ENCODE peak calls at places on chromosomes 2 and 18, in five cellular contexts. V, T, P, H and J are unnamed samples.
A peak's percentile ranks its signal among the peaks of the same experiment; 100 is the strongest.

GRCh38 chr2:24509840-24510239 is 18.8 kb downstream of the NCOA1 start:
- DNase-seq in P (no peak), H (no peak), V (no peak), T (no peak), J (no peak)

GRCh38 chr18:77055429-77056310 is 76.9 kb downstream of the MBP start:
- DNase-seq in P (peak; percentile 94), H (peak; percentile 51), T (peak; percentile 43), V (no peak), J (no peak)

GRCh38 chr18:12442946-12443345 is 35.2 kb downstream of the PRELID3A start:
- DNase-seq in T (no peak), V (no peak), P (no peak), H (no peak), J (no peak)

GRCh38 chr2:39918886-39919285 is 139.8 kb upstream of the THUMPD2 start:
- DNase-seq in V (no peak), H (no peak), T (no peak), P (no peak), J (no peak)

GRCh38 chr18:53380063-53380639 is 844.3 kb downstream of the MBD2 start:
- DNase-seq in T (no peak), H (no peak), V (no peak), P (no peak), J (no peak)

GRCh38 chr2:128486640-128487375 is 168.1 kb upstream of the HS6ST1 start:
- DNase-seq in P (no peak), H (no peak), T (no peak), V (no peak), J (peak; percentile 3)

GRCh38 chr2:174492963-174493431 is 6.2 kb upstream of the GPR155 start:
- DNase-seq in V (no peak), T (no peak), H (no peak), P (peak; percentile 86), J (no peak)

GRCh38 chr2:18932864-18933263 is 343.5 kb upstream of the NT5C1B start:
- DNase-seq in H (no peak), V (no peak), T (no peak), P (no peak), J (no peak)

GRCh38 chr2:67649331-67650071 is 252.4 kb downstream of the ETAA1 start:
- DNase-seq in P (no peak), T (no peak), V (no peak), H (peak; percentile 75), J (peak; percentile 23)

GRCh38 chr18:3481696-3482210 is 31.8 kb downstream of the TGIF1 start:
- DNase-seq in P (no peak), H (no peak), T (no peak), V (no peak), J (peak; percentile 19)

GRCh38 chr2:51960846-51961335 is 929.0 kb upstream of the NRXN1 start:
- DNase-seq in V (no peak), H (no peak), P (no peak), T (no peak), J (no peak)

GRCh38 chr18:61824733-61825363 is 68.0 kb downstream of the RNF152 start:
- DNase-seq in H (no peak), V (no peak), P (no peak), T (no peak), J (no peak)

GRCh38 chr2:188193230-188193629 is 98.4 kb upstream of the GULP1 start:
- DNase-seq in V (no peak), H (no peak), P (no peak), T (no peak), J (no peak)

GRCh38 chr2:112065966-112066365 is 10.9 kb downstream of the TMEM87B start:
- DNase-seq in T (no peak), H (no peak), P (no peak), V (no peak), J (no peak)

GRCh38 chr2:29115797-29116781 is 874 bp downstream of the CLIP4 start:
- DNase-seq in P (peak; percentile 89), V (peak; percentile 68), H (peak; percentile 54), T (peak; percentile 58), J (no peak)

GRCh38 chr2:69213201-69213600 is 173.8 kb downstream of the GFPT1 start:
- DNase-seq in H (no peak), P (no peak), V (no peak), T (no peak), J (no peak)

GRCh38 chr2:174863183-174863582 is 98.9 kb upstream of the CHRNA1 start:
- DNase-seq in V (no peak), H (no peak), T (no peak), P (no peak), J (no peak)

GRCh38 chr2:48120759-48121242 is 214.5 kb upstream of the FBXO11 start:
- DNase-seq in P (no peak), T (no peak), H (no peak), V (no peak), J (no peak)

GRCh38 chr2:157168501-157168900 is 89.0 kb upstream of the GALNT5 start:
- DNase-seq in P (no peak), H (no peak), V (no peak), T (no peak), J (no peak)

GRCh38 chr2:187799601-187800000 is 245.4 kb upstream of the TFPI start:
- DNase-seq in V (no peak), T (no peak), H (no peak), P (no peak), J (no peak)

DNA sequence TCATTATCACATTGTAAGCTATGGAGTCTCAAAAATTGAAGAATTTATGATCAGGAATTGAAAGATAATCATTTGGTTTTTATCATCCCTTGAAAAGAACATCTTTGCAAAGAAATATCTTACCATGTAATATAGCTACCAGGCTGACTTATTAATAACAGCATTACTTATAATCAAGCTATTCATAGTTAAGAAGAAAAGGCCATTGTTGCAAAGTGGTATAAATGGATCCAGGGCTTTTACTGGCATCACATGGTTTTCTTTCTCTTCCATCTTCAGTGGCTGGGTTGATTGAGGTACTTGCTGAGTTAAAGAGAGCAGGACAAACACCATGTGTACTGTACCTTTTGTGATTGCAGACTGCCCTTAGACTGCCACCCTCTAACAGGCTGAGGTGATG is 39.6 kb downstream of the MFSD6 start:
- DNase-seq in P (no peak), V (no peak), H (no peak), T (no peak), J (no peak)
- H3K4me1 ChIP-seq in P (peaks cover 18% of the 10 kb centered on the region), V (no peaks in the 10 kb centered on the region), H (no peaks in the 10 kb centered on the region), T (peaks cover 13% of the 10 kb centered on the region), J (peaks cover 17% of the 10 kb centered on the region)

GRCh38 chr2:197076652-197077051 is 150.1 kb upstream of the PGAP1 start:
- DNase-seq in T (no peak), H (no peak), V (no peak), P (no peak), J (no peak)

GRCh38 chr2:197077336-197077735 is 150.8 kb upstream of the PGAP1 start:
- DNase-seq in H (no peak), V (no peak), P (no peak), T (no peak), J (no peak)

GRCh38 chr2:197073701-197074433 is 147.4 kb upstream of the PGAP1 start:
- DNase-seq in P (no peak), H (peak; percentile 69), V (peak; percentile 64), T (peak; percentile 35), J (no peak)

GRCh38 chr2:197075286-197075685 is 148.8 kb upstream of the PGAP1 start:
- DNase-seq in H (no peak), T (no peak), V (no peak), P (no peak), J (no peak)

DNA sequence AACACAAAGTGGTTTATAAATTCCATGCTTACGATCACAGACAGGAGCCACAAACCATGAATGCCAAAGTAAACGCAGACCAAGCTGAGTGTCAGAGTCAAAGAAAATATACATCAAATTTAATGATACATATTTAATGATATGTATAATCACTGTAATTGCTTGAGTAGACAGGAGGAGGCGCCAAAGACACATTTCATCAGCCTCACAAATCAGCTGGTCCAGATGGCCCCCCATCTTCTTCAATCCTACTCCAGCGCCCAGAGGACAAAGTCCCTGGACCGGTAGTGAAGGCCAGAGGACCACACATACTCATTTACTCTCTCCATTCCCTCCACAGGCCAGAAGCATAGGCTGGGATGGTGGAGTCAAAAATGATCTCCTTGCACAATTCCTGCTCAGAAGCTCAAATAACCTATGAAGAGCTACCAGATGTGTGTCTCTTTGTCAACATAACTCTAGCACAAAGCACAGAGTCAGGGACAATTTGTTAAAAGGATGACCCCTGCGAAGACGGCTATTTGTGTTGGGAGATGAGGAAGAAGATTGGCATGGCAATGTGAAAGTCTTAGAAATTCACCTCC is 149.3 kb upstream of the PGAP1 start:
- DNase-seq in T (no peak), H (no peak), V (no peak), P (no peak), J (no peak)
- TF ChIP-seq CTCF in T (no peak), H (no peak), V (peak; percentile 35), P (peak; percentile 12), J (peak; percentile 18)

DNA sequence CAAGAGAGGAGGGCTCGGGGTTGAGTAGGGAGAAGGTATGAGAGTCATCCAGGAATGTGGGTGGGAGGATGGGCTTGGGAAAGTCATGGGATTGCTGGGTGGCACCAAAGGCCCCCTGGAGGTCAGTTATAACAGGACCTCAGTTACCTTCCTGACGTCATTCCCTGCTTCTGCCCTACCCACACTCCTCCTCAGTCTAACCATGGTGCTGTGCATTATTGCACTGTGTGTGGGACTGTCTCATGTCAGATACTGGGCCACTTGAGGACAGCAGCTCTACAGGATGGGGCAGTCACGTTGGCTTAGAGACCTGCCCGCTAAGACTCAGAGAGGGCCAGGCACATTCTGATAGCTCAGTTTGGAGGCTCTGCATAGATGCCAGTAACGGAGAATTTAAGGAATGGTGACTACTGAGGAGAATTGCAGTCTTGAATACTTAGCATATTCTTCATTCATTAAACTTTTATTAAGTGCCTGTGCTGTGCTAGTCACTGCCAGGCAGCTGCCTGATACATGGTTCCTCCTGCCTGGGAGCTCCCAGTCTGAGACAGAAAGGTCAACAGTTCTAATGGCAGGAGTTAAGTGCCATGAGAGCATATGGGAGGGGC is 90.5 kb downstream of the LAMA3 start:
- DNase-seq in P (no peak), H (no peak), T (no peak), V (no peak), J (no peak)
- H3K27ac ChIP-seq in P (no peak overlapping the region), H (no peak overlapping the region), T (no peak overlapping the region), V (no peak overlapping the region), J (no peak overlapping the region)

GRCh38 chr2:130829020-130829419 is 7.7 kb upstream of the ARHGEF4 start:
- DNase-seq in V (no peak), T (no peak), H (no peak), P (peak; percentile 57), J (peak; percentile 36)
- H3K4me1 ChIP-seq in V (no peaks in the 10 kb centered on the region), T (no peaks in the 10 kb centered on the region), H (no peaks in the 10 kb centered on the region), P (no peaks in the 10 kb centered on the region), J (no peaks in the 10 kb centered on the region)

DNA sequence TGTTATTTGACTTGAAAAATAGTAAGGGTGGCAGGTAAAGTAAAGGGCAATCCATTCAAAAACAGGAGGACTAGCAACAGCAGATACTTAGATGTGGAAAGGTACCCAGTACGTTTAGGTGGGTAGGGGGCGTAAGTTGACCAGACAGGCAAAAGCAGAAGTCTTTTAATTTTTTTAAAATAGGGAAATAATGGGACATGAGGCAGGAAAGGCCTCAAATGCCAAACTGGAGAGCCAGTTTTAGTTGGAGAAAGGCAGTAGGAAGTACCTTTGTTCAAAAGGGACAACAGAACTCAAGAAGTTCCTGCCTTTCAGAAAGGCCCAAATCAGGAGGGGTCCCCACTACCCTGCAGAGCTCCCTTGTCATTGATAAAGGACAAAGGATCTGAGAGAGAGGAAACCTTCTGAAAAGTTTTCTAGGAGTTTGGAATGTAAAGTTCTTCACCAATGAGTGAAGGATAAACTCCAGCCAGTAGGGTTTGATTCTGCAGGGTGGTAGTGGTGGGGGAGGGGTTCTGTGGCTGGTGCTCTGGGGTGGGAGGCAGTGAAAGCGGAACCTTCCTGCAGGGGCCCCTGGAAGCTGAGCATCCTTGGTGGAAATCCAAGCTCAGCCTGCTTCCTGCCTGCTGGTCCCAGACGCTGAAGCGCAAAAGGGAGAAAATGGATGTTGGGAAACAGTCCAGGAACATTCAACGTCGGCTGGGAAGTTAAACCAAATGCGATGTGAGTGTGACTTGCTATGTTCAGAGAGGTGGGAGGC is 40.1 kb downstream of the TMEM17 start:
- DNase-seq in H (no peak), P (no peak), T (no peak), V (no peak), J (no peak)
- TF ChIP-seq CTCF in H (no peak), P (no peak), T (no peak), V (no peak), J (no peak)